ENCODE peak calls at places on chromosomes 3 and 15, in eight cellular contexts. H is body of pancreas, P is left ventricle myocardium inferior, C is astrocyte, F is endothelial cell of umbilical vein, R is fibroblast of pulmonary artery, Z is esophagus squamous epithelium, B is hepatocyte. Q is an unnamed sample.

GRCh38 chr15:32099097-32099496 is 68.8 kb downstream of the CHRNA7 start:
- DNase-seq in H (no peak), F (no peak), R (no peak), B (no peak), Z (no peak), P (no peak), C (no peak), Q (no peak)

GRCh38 chr3:40427045-40427669 is 30.0 kb upstream of the RPL14 start:
- DNase-seq in Z (no peak), H (no peak), P (no peak), C (no peak), F (no peak), B (no peak), R (no peak), Q (no peak)

GRCh38 chr3:31724681-31725080 is 192.0 kb downstream of the STT3B start:
- DNase-seq in F (no peak), Z (no peak), R (peak; percentile 30), H (no peak), P (no peak), B (peak; percentile 37), C (no peak), Q (peak; percentile 60)

GRCh38 chr15:82132742-82133141 is 86.9 kb upstream of the MEX3B start:
- DNase-seq in R (peak; percentile 53), C (peak; percentile 95), Z (no peak), P (no peak), F (no peak), H (no peak), B (no peak), Q (peak; percentile 94)

GRCh38 chr3:195240939-195241338 is 30.0 kb downstream of the XXYLT1 start:
- DNase-seq in R (no peak), B (no peak), C (no peak), Z (no peak), H (no peak), P (no peak), F (no peak), Q (peak; percentile 60)

GRCh38 chr15:36632196-36632595 is 52.8 kb downstream of the CDIN1 start:
- DNase-seq in Z (no peak), P (no peak), R (peak; percentile 55), H (no peak), F (no peak), B (no peak), C (peak; percentile 68), Q (peak; percentile 84)

GRCh38 chr15:71588746-71589145 is 221.6 kb upstream of the NR2E3 start:
- DNase-seq in C (peak; percentile 82), B (no peak), F (no peak), H (no peak), Z (no peak), P (no peak), R (peak; percentile 59), Q (peak; percentile 69)

GRCh38 chr3:100600181-100601042 is 9.0 kb upstream of the ADGRG7 start:
- DNase-seq in B (no peak), C (no peak), Z (no peak), H (no peak), F (no peak), R (no peak), P (no peak), Q (peak; percentile 100)

GRCh38 chr3:175404667-175405066 is 545.5 kb downstream of the NAALADL2 start:
- DNase-seq in H (no peak), F (no peak), Z (no peak), C (no peak), B (no peak), P (no peak), R (no peak), Q (no peak)

GRCh38 chr15:53133255-53133654 is 343.1 kb upstream of the ONECUT1 start:
- DNase-seq in Z (no peak), H (no peak), F (no peak), R (no peak), B (no peak), C (no peak), P (no peak), Q (peak; percentile 9)

GRCh38 chr15:36832792-36833191 is 253.4 kb downstream of the CDIN1 start:
- DNase-seq in R (peak; percentile 7), H (no peak), P (no peak), B (no peak), Z (no peak), C (no peak), F (no peak), Q (no peak)

GRCh38 chr3:110612045-110612444 is 459.6 kb upstream of the NECTIN3 start:
- DNase-seq in C (no peak), Z (no peak), H (no peak), P (no peak), F (peak; percentile 43), R (no peak), B (no peak), Q (no peak)

DNA sequence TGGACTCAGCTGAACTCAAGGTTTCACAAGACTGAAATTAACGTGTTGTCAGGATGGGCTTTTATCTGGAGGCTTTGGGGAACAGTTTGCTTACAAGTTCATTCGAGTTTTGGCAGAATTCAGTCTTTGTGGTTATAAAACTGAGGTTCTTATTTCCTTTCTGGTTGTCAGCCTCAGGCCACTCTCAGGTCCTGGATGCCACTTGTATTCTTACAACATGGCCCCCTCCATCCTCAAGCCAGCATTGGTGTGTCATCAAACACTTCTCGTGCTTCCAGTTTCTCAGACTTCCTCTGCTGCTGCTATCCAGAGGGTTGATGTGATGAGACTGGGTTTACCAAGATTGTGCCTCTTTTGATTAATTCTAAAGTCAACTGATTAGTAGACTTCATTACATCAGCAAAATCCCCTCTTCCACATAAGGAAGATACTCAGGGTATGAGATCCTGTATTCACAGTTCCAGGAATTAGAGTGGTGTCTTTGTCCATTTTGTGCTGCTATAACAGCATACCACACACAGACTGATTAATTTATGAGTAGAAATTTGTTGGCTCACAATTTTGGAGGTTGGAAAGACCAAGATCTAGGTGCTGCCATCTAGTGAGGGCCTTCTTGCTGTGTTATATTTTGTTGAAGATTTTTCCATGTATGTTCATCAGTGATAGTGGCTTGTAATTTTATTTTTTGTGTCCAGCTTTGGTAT is 10.9 kb downstream of the LRCH3 start:
- DNase-seq in R (peak; percentile 48), B (no peak), H (no peak), F (peak; percentile 37), C (peak; percentile 39), Z (no peak), P (no peak), Q (peak; percentile 61)
- TF ChIP-seq CTCF in R (peak; percentile 51), B (no peak), H (peak; percentile 36), F (peak; percentile 21), C (peak; percentile 31), Z (peak; percentile 23), P (peak; percentile 33), Q (peak; percentile 52)

DNA sequence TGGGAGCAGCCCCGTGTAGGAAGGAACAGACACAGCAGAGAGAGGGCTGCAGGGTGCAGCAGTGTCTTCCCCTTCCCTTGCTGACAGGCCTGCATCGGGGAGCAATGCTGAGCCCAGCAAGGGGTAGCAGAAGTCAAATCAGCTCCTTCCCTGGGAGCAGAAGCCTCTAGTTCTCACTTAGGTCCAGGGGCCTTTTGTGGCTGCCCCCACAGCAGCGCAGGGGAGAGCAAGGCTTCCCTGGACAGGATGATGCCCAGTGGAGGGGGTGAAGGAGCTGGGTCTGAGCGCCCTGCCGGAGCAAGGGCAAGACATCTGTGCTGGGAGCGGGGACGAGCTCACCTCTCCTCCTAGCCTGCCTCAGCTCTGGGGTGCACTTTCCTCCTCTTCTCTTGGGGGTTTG is 827 bp downstream of the PLCB2 start:
- DNase-seq in C (no peak), R (no peak), F (no peak), B (no peak), Z (no peak), P (no peak), H (no peak), Q (no peak)
- H3K4me3 ChIP-seq in C (no peak overlapping the region), R (no peak overlapping the region), F (no peak overlapping the region), B (no peak overlapping the region), Z (peak overlapping the region; percentile 21), P (peak overlapping the region; percentile 45), H (no peak overlapping the region), Q (no peak overlapping the region)

GRCh38 chr3:62228467-62228866 is 144.9 kb downstream of the FEZF2 start:
- DNase-seq in B (no peak), P (no peak), F (no peak), H (no peak), Z (no peak), C (no peak), R (no peak), Q (no peak)

GRCh38 chr3:62237296-62237948 is 135.9 kb downstream of the FEZF2 start:
- DNase-seq in P (no peak), F (no peak), H (no peak), B (no peak), C (no peak), Z (no peak), R (no peak), Q (no peak)

GRCh38 chr3:62229201-62229600 is 144.1 kb downstream of the FEZF2 start:
- DNase-seq in Z (no peak), P (no peak), R (no peak), B (no peak), C (no peak), F (no peak), H (no peak), Q (no peak)

GRCh38 chr3:62229908-62230307 is 143.4 kb downstream of the FEZF2 start:
- DNase-seq in R (peak; percentile 22), F (no peak), B (no peak), C (no peak), Z (no peak), H (no peak), P (no peak), Q (peak; percentile 50)

DNA sequence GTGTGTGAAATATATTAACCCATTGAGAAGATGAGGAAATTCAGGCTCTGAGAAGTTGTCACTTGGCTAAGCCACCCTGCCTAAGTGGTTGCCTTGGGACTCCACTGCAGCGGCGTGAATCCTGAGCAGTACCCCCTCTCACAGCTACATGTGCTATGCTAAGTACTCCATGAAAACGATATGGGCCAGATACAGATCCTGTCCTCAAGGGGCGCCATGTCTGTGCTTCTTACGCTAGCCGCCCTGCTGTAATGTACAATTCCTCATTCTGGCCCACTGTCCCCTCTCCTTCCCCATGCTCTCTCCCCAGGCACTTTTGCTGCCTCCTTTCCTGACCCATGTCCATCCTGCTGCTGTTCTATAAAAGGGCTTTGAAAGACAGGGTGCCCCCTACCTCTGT is 140.3 kb downstream of the FEZF2 start:
- DNase-seq in R (no peak), H (no peak), P (no peak), Z (no peak), C (no peak), B (no peak), F (no peak), Q (no peak)
- TF ChIP-seq CTCF in R (no peak), H (no peak), P (no peak), Z (no peak), C (no peak), B (no peak), F (no peak), Q (no peak)

DNA sequence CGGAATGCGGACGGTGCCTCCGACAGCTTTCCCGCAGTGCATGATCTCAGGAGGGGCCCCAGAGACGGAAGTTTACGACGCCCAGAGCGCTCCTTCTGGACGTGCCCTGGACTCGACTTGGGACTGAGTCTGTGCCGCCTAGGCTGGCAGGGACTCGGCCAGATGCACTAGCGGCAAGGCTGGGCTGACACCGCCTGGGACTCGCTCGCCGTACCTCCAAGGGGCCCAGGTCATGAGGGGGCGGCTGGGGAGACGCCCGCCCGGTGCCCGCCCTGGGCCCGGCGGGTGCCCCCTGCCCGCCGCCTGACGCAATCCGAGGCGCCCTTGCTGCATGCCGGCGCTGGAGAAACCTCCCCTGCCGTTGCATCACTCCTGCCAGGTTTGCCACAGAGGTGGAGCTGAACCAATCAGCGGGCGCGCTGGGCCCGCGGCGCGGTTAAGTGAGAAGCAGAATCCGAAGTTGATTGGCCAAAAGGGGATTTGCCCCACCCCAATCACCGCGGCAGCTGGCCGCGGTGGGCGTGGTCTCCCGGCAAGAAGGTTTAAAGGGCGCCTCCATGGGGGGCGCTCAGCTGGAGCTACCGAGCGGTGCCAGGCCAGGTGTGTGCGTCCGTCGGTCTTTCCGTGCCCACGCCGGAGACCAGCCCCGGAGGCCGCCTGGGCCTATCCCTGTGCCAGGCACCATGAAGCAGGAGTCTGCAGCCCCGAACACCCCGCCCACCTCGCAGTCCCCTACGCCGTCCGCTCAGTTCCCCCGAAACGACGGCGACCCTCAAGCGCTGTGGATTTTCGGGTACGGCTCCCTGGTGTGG is at the start of gene CHAC1:
- DNase-seq in Z (peak; percentile 74), F (peak; percentile 98), P (peak; percentile 93), C (peak; percentile 89), H (peak; percentile 97), B (peak; percentile 96), R (peak; percentile 97), Q (peak; percentile 98)
- H3K4me3 ChIP-seq in Z (peak within 1 kb of the TSS; percentile 71), F (peak within 1 kb of the TSS; percentile 90), P (peak within 1 kb of the TSS; percentile 71), C (peak within 1 kb of the TSS; percentile 80), H (peak within 1 kb of the TSS; percentile 20), B (peak within 1 kb of the TSS; percentile 74), R (peak within 1 kb of the TSS; percentile 88), Q (peak within 1 kb of the TSS; percentile 79)